ENCODE peak calls at places on chromosomes 5 and 9, in six cellular contexts. U is kidney, J is hippocampal formation, E is hypothalamus, A is occipital lobe, V is adrenal gland. R is an unnamed sample.

GRCh38 chr9:132955123-132955522 is 10.7 kb upstream of the TSC1 start:
- DNase-seq in V (no peak), A (no peak), U (no peak), J (no peak), E (no peak), R (no peak)

GRCh38 chr9:95096381-95096780 is 221.1 kb downstream of the FANCC start:
- DNase-seq in E (no peak), J (no peak), A (no peak), U (peak; percentile 67), V (no peak), R (no peak)

GRCh38 chr5:163832155-163832554 is 326.7 kb downstream of the MAT2B start:
- DNase-seq in J (no peak), A (no peak), V (no peak), E (no peak), U (no peak), R (no peak)

GRCh38 chr9:93058357-93059096 is at the start of gene SUSD3:
- DNase-seq in U (peak; percentile 95), E (no peak), J (no peak), V (peak; percentile 47), A (no peak), R (no peak)

GRCh38 chr5:75744355-75744754 is 27.1 kb upstream of the POC5 start:
- DNase-seq in J (no peak), E (no peak), A (no peak), U (no peak), V (no peak), R (no peak)

GRCh38 chr9:99040911-99041582 is 63.9 kb upstream of the TGFBR1 start:
- DNase-seq in E (no peak), J (no peak), U (no peak), A (no peak), V (peak; percentile 35), R (peak; percentile 21)

GRCh38 chr5:159764283-159764927 is 151.9 kb upstream of the ADRA1B start:
- DNase-seq in A (no peak), V (peak; percentile 31), J (no peak), E (no peak), U (peak; percentile 86), R (no peak)

GRCh38 chr5:132486318-132487094 is 4.1 kb downstream of the IRF1 start:
- DNase-seq in U (peak; percentile 32), J (no peak), A (no peak), E (no peak), V (no peak), R (no peak)

GRCh38 chr5:134029156-134029555 is 24.4 kb upstream of the VDAC1 start:
- DNase-seq in E (no peak), U (no peak), A (no peak), J (no peak), V (no peak), R (no peak)

GRCh38 chr9:120974921-120975320 is 48.3 kb upstream of the TRAF1 start:
- DNase-seq in A (no peak), U (no peak), J (no peak), V (no peak), E (no peak), R (no peak)

GRCh38 chr9:24552526-24552925 is 6.8 kb upstream of the IZUMO3 start:
- DNase-seq in V (no peak), J (no peak), E (no peak), U (no peak), A (no peak), R (no peak)

GRCh38 chr5:107744418-107745330 is 73.9 kb upstream of the EFNA5 start:
- DNase-seq in V (no peak), J (no peak), E (no peak), U (no peak), A (no peak), R (no peak)

GRCh38 chr5:133907075-133907474 is 61.4 kb downstream of the C5orf15 start:
- DNase-seq in J (no peak), U (no peak), E (peak; percentile 16), A (no peak), V (no peak), R (no peak)

GRCh38 chr5:113807384-113808053 is 294.0 kb downstream of the YTHDC2 start:
- DNase-seq in J (peak; percentile 5), U (no peak), E (no peak), A (peak; percentile 11), V (no peak), R (no peak)

GRCh38 chr5:148221510-148221909 is 16.8 kb upstream of the MARCOL start:
- DNase-seq in U (no peak), J (no peak), V (no peak), E (no peak), A (no peak), R (no peak)

GRCh38 chr5:131749138-131749537 is 47.7 kb downstream of the FNIP1 start:
- DNase-seq in J (no peak), E (no peak), A (no peak), U (no peak), V (no peak), R (no peak)

GRCh38 chr5:33973271-33973670 is 11.2 kb downstream of the SLC45A2 start:
- DNase-seq in V (no peak), A (no peak), J (no peak), E (no peak), U (no peak), R (no peak)

GRCh38 chr9:127418037-127418471 is 6.1 kb upstream of the ZNF79 start:
- DNase-seq in A (no peak), J (no peak), E (no peak), U (no peak), V (no peak), R (no peak)

GRCh38 chr5:149130932-149131273 is 10.4 kb upstream of the ABLIM3 start:
- DNase-seq in A (no peak), E (no peak), V (no peak), U (no peak), J (no peak), R (no peak)

GRCh38 chr5:176192094-176192721 is 46.0 kb upstream of the SIMC1 start:
- DNase-seq in V (no peak), E (no peak), J (no peak), A (no peak), U (no peak), R (no peak)

GRCh38 chr9:3858961-3859360 is 333.2 kb upstream of the RFX3 start:
- DNase-seq in V (no peak), E (no peak), J (no peak), A (no peak), U (no peak), R (no peak)

GRCh38 chr5:170788626-170789304 is 5.2 kb downstream of the GABRP start:
- DNase-seq in V (no peak), U (no peak), E (no peak), J (no peak), A (no peak), R (no peak)

GRCh38 chr9:33820231-33820745 is 3.3 kb downstream of the UBE2R2 start:
- DNase-seq in A (no peak), J (no peak), V (no peak), U (no peak), E (no peak), R (no peak)

GRCh38 chr5:68548959-68549676 is 333.6 kb downstream of the PIK3R1 start:
- DNase-seq in U (no peak), J (no peak), A (no peak), V (peak; percentile 16), E (no peak), R (no peak)

GRCh38 chr5:64722588-64722987 is 32.3 kb downstream of the SHISAL2B start:
- DNase-seq in A (no peak), U (no peak), V (no peak), E (no peak), J (no peak), R (no peak)

GRCh38 chr9:98549401-98549800 is 159.3 kb downstream of the GABBR2 start:
- DNase-seq in E (no peak), U (no peak), A (no peak), V (no peak), J (no peak), R (no peak)

GRCh38 chr9:27945386-27945785 is 372.1 kb upstream of the C9orf72 start:
- DNase-seq in A (no peak), E (no peak), J (no peak), U (no peak), V (no peak), R (no peak)